ENCODE peak calls at places on chromosomes 1 and 21, in five cellular contexts. O is GM23338; X is activated CD4-positive, alpha-beta memory T cell treated with anti-CD3 and anti-CD28 coated beads, Interleukin-2, amount 10 ng/mL, durations not matched to agents 7 days and 5 days; B is OCI-LY7; C is HTR-8/SVneo. A is an unnamed sample.

GRCh38 chr1:41874903-41875411 is 43.8 kb downstream of the HIVEP3 start:
- DNase-seq in O (peak), X (no peak), B (no peak), C (no peak), A (no peak)

GRCh38 chr1:83702349-83702748 is 296.6 kb downstream of the TTLL7 start:
- DNase-seq in O (no peak), X (no peak), B (no peak), C (no peak), A (no peak)

GRCh38 chr21:45294509-45295291 is 7.0 kb upstream of the POFUT2 start:
- DNase-seq in O (peak), X (peak), B (no peak), C (peak), A (peak)

GRCh38 chr1:47231314-47232186 is 475 bp downstream of the TAL1 start:
- DNase-seq in O (peak), X (no peak), B (no peak), C (no peak), A (no peak)

GRCh38 chr1:63857478-63857877 is 83.7 kb downstream of the ROR1 start:
- DNase-seq in O (no peak), X (no peak), B (no peak), C (no peak), A (no peak)

GRCh38 chr1:3869751-3870301 is 12.6 kb downstream of the DFFB start:
- DNase-seq in O (peak), X (no peak), B (no peak), C (no peak), A (no peak)

GRCh38 chr1:77416692-77417450 is 135.1 kb downstream of the AK5 start:
- DNase-seq in O (peak), X (no peak), B (peak), C (no peak), A (no peak)

GRCh38 chr1:204350857-204351573 is 8.7 kb downstream of the PLEKHA6 start:
- DNase-seq in O (peak), X (no peak), B (peak), C (no peak), A (no peak)

GRCh38 chr1:230816018-230816417 is 52.3 kb downstream of the C1orf198 start:
- DNase-seq in O (no peak), X (no peak), B (no peak), C (no peak), A (no peak)

GRCh38 chr1:21956720-21957552 is 19.8 kb upstream of the HSPG2 start:
- DNase-seq in O (peak), X (peak), B (peak), C (peak), A (peak)

GRCh38 chr21:39186676-39187075 is 3.4 kb upstream of the PSMG1 start:
- DNase-seq in O (no peak), X (no peak), B (no peak), C (no peak), A (no peak)

GRCh38 chr21:35927262-35927661 is 133.1 kb downstream of the SETD4 start:
- DNase-seq in O (no peak), X (no peak), B (no peak), C (no peak), A (no peak)

GRCh38 chr1:195717651-195718050 is 890.6 kb downstream of the KCNT2 start:
- DNase-seq in O (peak), X (no peak), B (no peak), C (peak), A (no peak)

GRCh38 chr1:37817481-37817880 is 9.5 kb upstream of the YRDC start:
- DNase-seq in O (peak), X (no peak), B (no peak), C (no peak), A (no peak)

GRCh38 chr1:1293618-1294249 is 13.5 kb downstream of the SCNN1D start:
- DNase-seq in O (peak), X (no peak), B (no peak), C (no peak), A (no peak)

GRCh38 chr1:63320024-63320799 is 2.2 kb upstream of the FOXD3 start:
- DNase-seq in O (peak), X (no peak), B (no peak), C (no peak), A (no peak)

A was measured in activated effector memory CD4-positive, alpha-beta T cell treated with anti-CD3 and anti-CD28 coated beads, Interleukin-2, amount 50 U/mL, for 16 hours.